ENCODE peak calls at places on chromosomes 3 and 15, in seven cellular contexts. M, E, V, I, G, R and D are unnamed samples.

GRCh38 chr3:153160451-153161137 is 1.4 kb upstream of the RAP2B start:
- DNase-seq in M (peak), E (peak), V (peak), I (peak), G (peak), R (peak), D (peak)

GRCh38 chr3:183006396-183007002 is 26.2 kb upstream of the DCUN1D1 start:
- DNase-seq in M (no peak), E (no peak), V (no peak), I (no peak), G (no peak), R (no peak), D (no peak)

GRCh38 chr3:65356331-65357286 is 668.8 kb upstream of the ADAMTS9 start:
- DNase-seq in M (no peak), E (no peak), V (no peak), I (no peak), G (peak), R (no peak), D (no peak)

GRCh38 chr15:78315686-78316085 is 16.3 kb upstream of the SKIC8 start:
- DNase-seq in M (no peak), E (no peak), V (no peak), I (no peak), G (no peak), R (no peak), D (no peak)

GRCh38 chr3:124688580-124689454 is 41.4 kb upstream of the UMPS start:
- DNase-seq in M (peak), E (peak), V (peak), I (peak), G (peak), R (peak), D (peak)

GRCh38 chr3:8319935-8320634 is 181.5 kb upstream of the LMCD1 start:
- DNase-seq in M (no peak), E (no peak), V (no peak), I (no peak), G (no peak), R (no peak), D (peak)

GRCh38 chr3:194204036-194204792 is 68.3 kb downstream of the HES1 start:
- DNase-seq in M (no peak), E (no peak), V (no peak), I (no peak), G (peak), R (peak), D (no peak)

GRCh38 chr3:33914731-33915389 is 116.4 kb downstream of the PDCD6IP start:
- DNase-seq in M (no peak), E (no peak), V (no peak), I (no peak), G (no peak), R (no peak), D (no peak)

GRCh38 chr15:73838795-73839565 is 34.4 kb upstream of the TBC1D21 start:
- DNase-seq in M (peak), E (no peak), V (peak), I (no peak), G (peak), R (no peak), D (no peak)

GRCh38 chr15:31214864-31215489 is 111.7 kb upstream of the KLF13 start:
- DNase-seq in M (peak), E (peak), V (no peak), I (peak), G (peak), R (no peak), D (no peak)

GRCh38 chr3:124760601-124761000 is 30.3 kb downstream of the UMPS start:
- DNase-seq in M (no peak), E (no peak), V (no peak), I (no peak), G (no peak), R (no peak), D (peak)

GRCh38 chr3:30081904-30082303 is 524.5 kb upstream of the TGFBR2 start:
- DNase-seq in M (no peak), E (no peak), V (no peak), I (peak), G (no peak), R (no peak), D (no peak)

GRCh38 chr3:144636833-144637232 is 665.2 kb downstream of the DIPK2A start:
- DNase-seq in M (no peak), E (no peak), V (no peak), I (no peak), G (no peak), R (no peak), D (no peak)

GRCh38 chr3:38588995-38589937 is 60.2 kb downstream of the SCN5A start:
- DNase-seq in M (no peak), E (no peak), V (peak), I (peak), G (peak), R (no peak), D (no peak)

GRCh38 chr3:165202995-165203394 is 6.8 kb upstream of the SLITRK3 start:
- DNase-seq in M (no peak), E (no peak), V (no peak), I (no peak), G (no peak), R (no peak), D (no peak)

GRCh38 chr3:116897382-116897781 is 187.8 kb downstream of the TUSC7 start:
- DNase-seq in M (no peak), E (no peak), V (no peak), I (no peak), G (no peak), R (no peak), D (no peak)

GRCh38 chr3:158992466-158992865 is 190.6 kb downstream of the MFSD1 start:
- DNase-seq in M (no peak), E (no peak), V (no peak), I (no peak), G (no peak), R (no peak), D (no peak)

GRCh38 chr3:38138347-38139190 is at the start of gene MYD88:
- DNase-seq in M (peak), E (peak), V (peak), I (peak), G (peak), R (peak), D (no peak)

GRCh38 chr3:104316118-104316517 is 1050.6 kb upstream of the ALCAM start:
- DNase-seq in M (no peak), E (no peak), V (no peak), I (no peak), G (no peak), R (no peak), D (no peak)

GRCh38 chr3:190321789-190322603 is at the start of gene CLDN1:
- DNase-seq in M (peak), E (peak), V (peak), I (peak), G (peak), R (peak), D (peak)

GRCh38 chr3:127817331-127817821 is 4.9 kb downstream of the MGLL start:
- DNase-seq in M (no peak), E (no peak), V (no peak), I (peak), G (no peak), R (no peak), D (peak)
- TF ChIP-seq POLR2A in M (no peak), E (no peak), V (no peak), I (no peak), G (no peak), R (no peak), D (no peak)

GRCh38 chr15:48675436-48675835 is 29.9 kb upstream of the FBN1 start:
- DNase-seq in M (no peak), E (no peak), V (no peak), I (no peak), G (no peak), R (no peak), D (no peak)

GRCh38 chr15:48667701-48668100 is 22.2 kb upstream of the FBN1 start:
- DNase-seq in M (no peak), E (no peak), V (no peak), I (no peak), G (no peak), R (no peak), D (no peak)

GRCh38 chr15:48674876-48675275 is 29.4 kb upstream of the FBN1 start:
- DNase-seq in M (no peak), E (no peak), V (no peak), I (no peak), G (no peak), R (no peak), D (no peak)

GRCh38 chr15:48672206-48672605 is 26.7 kb upstream of the FBN1 start:
- DNase-seq in M (no peak), E (no peak), V (no peak), I (no peak), G (no peak), R (no peak), D (no peak)

DNA sequence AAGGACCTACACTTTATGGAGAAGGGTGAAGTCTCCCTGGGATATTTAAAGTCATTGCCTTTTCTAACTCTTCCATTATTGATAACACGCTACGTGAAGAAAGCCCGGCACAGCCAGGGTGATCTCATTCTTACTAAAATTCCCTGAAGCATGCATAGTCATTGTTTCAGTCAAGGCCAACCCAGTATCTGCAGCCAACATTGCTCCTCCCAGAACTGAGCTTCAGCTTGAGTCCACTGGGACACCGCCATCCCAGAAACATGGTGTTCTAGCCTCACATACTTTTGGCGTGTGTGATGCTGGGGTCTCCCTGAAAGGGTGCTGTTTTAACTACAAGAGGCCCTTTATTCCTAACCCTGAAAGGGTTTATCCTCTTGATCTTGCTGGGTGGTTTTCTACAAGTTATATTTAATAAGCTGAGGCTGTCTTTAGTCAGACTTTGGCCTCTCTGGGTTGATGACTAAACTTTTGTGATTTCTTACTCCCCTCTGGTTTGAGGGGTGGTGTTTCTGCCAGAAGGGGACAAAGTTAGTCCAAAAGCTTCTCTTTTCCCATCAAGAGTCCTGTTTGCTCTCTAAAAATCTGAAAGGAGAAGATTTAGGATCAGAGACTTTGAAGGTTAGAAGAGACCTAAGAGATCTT is 26.0 kb upstream of the FBN1 start:
- DNase-seq in M (no peak), E (peak), V (peak), I (no peak), G (peak), R (no peak), D (no peak)
- TF ChIP-seq POLR2A in M (no peak), E (no peak), V (no peak), I (no peak), G (no peak), R (no peak), D (no peak)

GRCh38 chr3:45124379-45124778 is 21.8 kb downstream of the CDCP1 start:
- DNase-seq in M (no peak), E (no peak), V (no peak), I (no peak), G (no peak), R (no peak), D (no peak)

GRCh38 chr3:45123030-45123429 is 23.1 kb downstream of the CDCP1 start:
- DNase-seq in M (no peak), E (no peak), V (no peak), I (no peak), G (no peak), R (no peak), D (no peak)

GRCh38 chr3:45125550-45126026 is 20.6 kb downstream of the CDCP1 start:
- DNase-seq in M (no peak), E (no peak), V (no peak), I (peak), G (no peak), R (no peak), D (no peak)

GRCh38 chr3:45124956-45125355 is 21.2 kb downstream of the CDCP1 start:
- DNase-seq in M (no peak), E (no peak), V (no peak), I (no peak), G (no peak), R (no peak), D (no peak)

DNA sequence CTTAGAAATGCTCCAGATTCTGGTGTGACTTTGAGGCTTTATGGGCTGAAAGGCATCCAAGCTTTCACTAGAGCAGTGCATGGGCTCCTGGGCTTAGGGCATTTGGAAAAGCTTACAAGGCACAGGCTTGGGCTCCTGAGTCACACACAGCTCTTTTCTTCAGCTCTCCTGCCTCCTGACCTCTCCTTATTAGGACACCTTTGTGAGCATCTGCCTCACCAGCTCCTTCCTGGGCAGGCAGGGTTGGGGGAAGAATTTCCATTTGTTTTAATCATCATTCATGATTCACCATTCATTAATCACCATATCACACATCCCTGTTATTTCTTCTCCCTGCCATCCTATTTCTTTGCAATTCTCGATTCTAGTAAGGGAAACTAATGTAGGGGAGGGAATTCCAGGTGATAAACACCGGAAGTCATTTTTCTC is 22.3 kb downstream of the CDCP1 start:
- DNase-seq in M (no peak), E (no peak), V (no peak), I (no peak), G (no peak), R (no peak), D (no peak)
- TF ChIP-seq POLR2A in M (no peak), E (no peak), V (no peak), I (no peak), G (no peak), R (no peak), D (no peak)

DNA sequence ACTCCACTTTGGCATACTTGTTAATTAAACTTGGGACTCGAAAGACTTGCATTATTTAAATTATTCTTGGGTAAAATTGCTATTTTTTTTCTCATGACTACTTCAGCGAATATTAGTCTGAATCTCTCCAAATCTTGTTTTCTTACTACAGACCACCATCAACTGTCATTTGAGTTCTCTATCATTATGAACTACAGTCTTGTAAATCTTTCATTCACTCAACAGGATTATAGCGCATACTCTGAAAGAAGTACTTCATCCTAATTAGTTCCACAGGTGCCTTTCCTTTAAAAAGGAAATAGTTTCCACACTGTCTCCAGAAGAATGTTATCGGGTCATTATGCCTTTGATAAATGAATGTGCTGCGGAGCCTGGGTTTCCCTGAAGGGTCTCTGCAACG is 149.5 kb downstream of the NLGN1 start:
- DNase-seq in M (no peak), E (no peak), V (no peak), I (no peak), G (no peak), R (no peak), D (no peak)
- TF ChIP-seq POLR2A in M (no peak), E (no peak), V (no peak), I (no peak), G (no peak), R (no peak), D (no peak)